ENCODE peak calls at places on chromosomes 3 and 15, in ten cellular contexts. N is HCEC 1CT; G is T-helper 2 cell; J is mesenteric fat pad; C is iPS-NIHi11; L is mammary epithelial cell; W is stimulated activated CD4-positive, alpha-beta T cell treated with anti-CD3 and anti-CD28 coated beads, Interleukin-4, amount 100 ng/mL, for 24 hours; Y is RKO; T is type B pancreatic cell; Z is ACHN. M is an unnamed sample.

GRCh38 chr3:51691949-51692348 is 14.9 kb upstream of the GRM2 start:
- DNase-seq in T (no peak), C (no peak), L (no peak), Z (no peak), Y (no peak), N (no peak), J (no peak), G (no peak), W (no peak), M (no peak)

GRCh38 chr3:105827959-105828358 is 40.9 kb downstream of the CBLB start:
- DNase-seq in T (no peak), J (no peak), L (peak; percentile 77), N (peak; percentile 97), W (no peak), G (no peak), Z (peak; percentile 78), Y (peak; percentile 91), C (peak; percentile 20), M (peak; percentile 53)

GRCh38 chr3:187024561-187025226 is 94.4 kb downstream of the ST6GAL1 start:
- DNase-seq in J (no peak), Z (no peak), Y (no peak), L (no peak), T (no peak), N (no peak), G (no peak), C (no peak), W (no peak), M (no peak)

GRCh38 chr3:101829066-101829830 is 20.1 kb upstream of the NFKBIZ start:
- DNase-seq in Z (peak; percentile 56), N (peak; percentile 66), C (no peak), Y (peak; percentile 91), J (no peak), T (no peak), G (peak; percentile 24), L (peak; percentile 56), W (peak; percentile 61), M (no peak)

GRCh38 chr3:17412950-17413530 is 329.4 kb downstream of the TBC1D5 start:
- DNase-seq in C (peak; percentile 64), G (no peak), J (no peak), N (peak; percentile 48), W (peak; percentile 20), T (no peak), Y (peak; percentile 78), L (peak; percentile 58), Z (peak; percentile 67), M (peak; percentile 63)

GRCh38 chr15:81098884-81099601 is 35.0 kb upstream of the CFAP161 start:
- DNase-seq in L (no peak), G (no peak), Z (no peak), Y (no peak), J (no peak), N (no peak), W (no peak), C (no peak), T (no peak), M (no peak)

GRCh38 chr15:34358367-34358766 is 8.6 kb downstream of the LPCAT4 start:
- DNase-seq in L (no peak), J (peak; percentile 22), Z (no peak), G (no peak), T (no peak), Y (peak; percentile 69), W (no peak), C (peak; percentile 42), N (peak; percentile 27), M (no peak)

GRCh38 chr15:31235298-31236183 is 91.1 kb upstream of the KLF13 start:
- DNase-seq in Z (no peak), G (no peak), L (no peak), W (no peak), N (no peak), C (no peak), Y (no peak), T (no peak), J (no peak), M (no peak)

GRCh38 chr15:77538793-77539487 is 93.8 kb downstream of the LINGO1 start:
- DNase-seq in L (no peak), C (no peak), G (no peak), Z (no peak), N (no peak), Y (no peak), W (no peak), T (no peak), J (no peak), M (no peak)

GRCh38 chr3:149080699-149081091 is 5.6 kb downstream of the HLTF start:
- DNase-seq in C (no peak), T (no peak), Z (no peak), L (peak; percentile 68), Y (peak; percentile 28), G (no peak), N (peak; percentile 78), J (no peak), W (no peak), M (no peak)

GRCh38 chr3:173743111-173743510 is 345.6 kb downstream of the NLGN1 start:
- DNase-seq in J (no peak), L (peak; percentile 61), N (peak; percentile 43), Y (no peak), G (no peak), C (no peak), Z (no peak), T (no peak), W (no peak), M (no peak)

GRCh38 chr3:158794936-158795518 is 6.8 kb upstream of the MFSD1 start:
- DNase-seq in W (no peak), C (peak; percentile 47), J (no peak), T (no peak), N (peak; percentile 78), G (no peak), Z (peak; percentile 40), Y (peak; percentile 80), L (peak; percentile 44), M (peak; percentile 7)

GRCh38 chr3:30908466-30909037 is 14.1 kb upstream of the GADL1 start:
- DNase-seq in Y (no peak), G (no peak), J (no peak), Z (no peak), C (no peak), W (no peak), N (no peak), T (no peak), L (no peak), M (no peak)

GRCh38 chr3:175818811-175819464 is 959.8 kb downstream of the NAALADL2 start:
- DNase-seq in L (peak; percentile 16), Z (no peak), Y (no peak), C (no peak), W (no peak), G (no peak), J (no peak), T (no peak), N (no peak), M (no peak)

GRCh38 chr3:188076176-188076575 is 77.8 kb upstream of the LPP start:
- DNase-seq in Z (no peak), N (no peak), C (no peak), Y (no peak), W (no peak), T (no peak), J (no peak), G (no peak), L (no peak), M (no peak)

GRCh38 chr15:87704276-87704675 is 552.3 kb downstream of the NTRK3 start:
- DNase-seq in T (no peak), Y (no peak), W (no peak), N (no peak), J (no peak), G (no peak), Z (no peak), C (no peak), L (no peak), M (no peak)

GRCh38 chr15:64478863-64479262 is 18.5 kb downstream of the ZNF609 start:
- DNase-seq in T (no peak), N (no peak), Y (no peak), W (no peak), Z (no peak), J (no peak), G (no peak), L (no peak), C (no peak), M (no peak)

GRCh38 chr3:19885468-19885867 is 48.5 kb downstream of the EFHB start:
- DNase-seq in W (no peak), Y (peak; percentile 40), T (no peak), Z (peak; percentile 48), N (peak; percentile 61), C (peak; percentile 78), L (peak; percentile 13), G (no peak), J (no peak), M (peak; percentile 28)

GRCh38 chr3:117297541-117297940 is 588.0 kb downstream of the TUSC7 start:
- DNase-seq in T (no peak), L (no peak), Z (no peak), C (no peak), Y (no peak), J (no peak), G (no peak), N (no peak), W (no peak), M (no peak)

GRCh38 chr15:45132844-45133560 is 3.2 kb downstream of the DUOX1 start:
- DNase-seq in W (no peak), T (no peak), G (no peak), N (no peak), Y (no peak), J (no peak), C (no peak), Z (no peak), L (peak; percentile 32), M (no peak)

GRCh38 chr3:106628407-106628806 is 748.8 kb upstream of the CCDC54 start:
- DNase-seq in Z (peak; percentile 4), C (no peak), J (no peak), W (no peak), L (peak; percentile 48), G (no peak), Y (peak; percentile 49), N (peak; percentile 73), T (no peak), M (no peak)

GRCh38 chr15:64112077-64112772 is 16.4 kb downstream of the SNX1 start:
- DNase-seq in G (no peak), J (no peak), L (no peak), Z (no peak), N (no peak), Y (no peak), C (no peak), T (no peak), W (no peak), M (no peak)

GRCh38 chr15:63436872-63437375 is 55.3 kb upstream of the CA12 start:
- DNase-seq in G (peak; percentile 68), C (peak; percentile 55), W (peak; percentile 71), Z (peak; percentile 31), L (peak; percentile 57), T (no peak), N (peak; percentile 87), J (no peak), Y (peak; percentile 14), M (peak; percentile 58)

GRCh38 chr15:76203346-76203745 is 107.9 kb downstream of the ETFA start:
- DNase-seq in Y (no peak), C (no peak), G (no peak), W (no peak), T (no peak), L (no peak), Z (no peak), N (no peak), J (peak; percentile 60), M (no peak)

GRCh38 chr3:180253283-180253682 is 216.5 kb upstream of the PEX5L start:
- DNase-seq in T (no peak), Y (no peak), G (no peak), C (no peak), J (no peak), L (peak; percentile 66), W (no peak), Z (no peak), N (peak; percentile 83), M (no peak)

GRCh38 chr3:127209155-127209839 is 16.4 kb downstream of the PRR23E start:
- DNase-seq in Z (no peak), L (no peak), G (no peak), Y (no peak), N (no peak), J (peak; percentile 64), T (peak; percentile 58), C (no peak), W (no peak), M (no peak)

GRCh38 chr3:134803652-134804051 is 8.6 kb downstream of the EPHB1 start:
- DNase-seq in J (no peak), N (no peak), W (no peak), C (no peak), Z (no peak), Y (no peak), L (no peak), T (peak; percentile 59), G (no peak), M (no peak)

GRCh38 chr3:4656059-4656458 is 162.9 kb downstream of the ITPR1 start:
- DNase-seq in Z (peak; percentile 67), Y (peak; percentile 25), G (no peak), T (peak; percentile 74), L (peak; percentile 40), C (peak; percentile 79), N (peak; percentile 61), J (no peak), W (no peak), M (peak; percentile 81)